ENCODE peak calls at places on chromosomes 7 and 10, in six cellular contexts. S, P, H, O, L and X are unnamed samples.

GRCh38 chr7:2016761-2017482 is 215.8 kb downstream of the MAD1L1 start:
- DNase-seq in S (peak), P (no peak), H (no peak), O (peak), L (peak), X (no peak)

GRCh38 chr10:95443636-95444035 is 117.5 kb downstream of the SORBS1 start:
- DNase-seq in S (no peak), P (no peak), H (no peak), O (no peak), L (no peak), X (no peak)

GRCh38 chr10:1116696-1117254 is 60.6 kb downstream of the WDR37 start:
- DNase-seq in S (no peak), P (no peak), H (no peak), O (no peak), L (no peak), X (no peak)

GRCh38 chr7:96224682-96225081 is 97.2 kb downstream of the SLC25A13 start:
- DNase-seq in S (no peak), P (no peak), H (no peak), O (no peak), L (peak), X (no peak)

GRCh38 chr10:42869977-42870350 is 87.4 kb downstream of the BMS1 start:
- DNase-seq in S (no peak), P (no peak), H (no peak), O (no peak), L (no peak), X (no peak)

GRCh38 chr7:20331231-20331880 is 656 bp downstream of the ITGB8 start:
- DNase-seq in S (peak), P (peak), H (no peak), O (peak), L (peak), X (no peak)

GRCh38 chr10:11338160-11338844 is 273.1 kb downstream of the USP6NL start:
- DNase-seq in S (no peak), P (no peak), H (no peak), O (no peak), L (no peak), X (no peak)

GRCh38 chr10:22615101-22615500 is 99.3 kb downstream of the PIP4K2A start:
- DNase-seq in S (no peak), P (no peak), H (no peak), O (no peak), L (no peak), X (no peak)

GRCh38 chr7:34839645-34840044 is 181.6 kb downstream of the NPSR1 start:
- DNase-seq in S (no peak), P (no peak), H (no peak), O (no peak), L (no peak), X (no peak)

GRCh38 chr7:42691030-42691639 is 220.7 kb downstream of the C7orf25 start:
- DNase-seq in S (no peak), P (peak), H (peak), O (no peak), L (peak), X (peak)

GRCh38 chr7:35792472-35793224 is 8.2 kb upstream of the SEPTIN7 start:
- DNase-seq in S (no peak), P (no peak), H (no peak), O (no peak), L (no peak), X (no peak)

GRCh38 chr10:47173929-47174442 is 126.0 kb upstream of the GDF10 start:
- DNase-seq in S (no peak), P (no peak), H (no peak), O (no peak), L (no peak), X (no peak)

GRCh38 chr7:111388912-111389311 is 173.4 kb downstream of the IMMP2L start:
- DNase-seq in S (no peak), P (no peak), H (no peak), O (no peak), L (no peak), X (no peak)

GRCh38 chr10:6813876-6814275 is 233.8 kb upstream of the PRKCQ start:
- DNase-seq in S (no peak), P (no peak), H (no peak), O (no peak), L (no peak), X (no peak)

GRCh38 chr10:92108120-92108519 is 182.8 kb downstream of the CPEB3 start:
- DNase-seq in S (no peak), P (no peak), H (no peak), O (no peak), L (no peak), X (no peak)

GRCh38 chr7:28005075-28005847 is 175.3 kb downstream of the JAZF1 start:
- DNase-seq in S (no peak), P (no peak), H (no peak), O (peak), L (no peak), X (no peak)

GRCh38 chr7:80918406-80918805 is 445 bp downstream of the SEMA3C start:
- DNase-seq in S (no peak), P (no peak), H (peak), O (no peak), L (peak), X (no peak)

GRCh38 chr10:93875032-93875358 is 18.8 kb upstream of the SLC35G1 start:
- DNase-seq in S (no peak), P (no peak), H (no peak), O (no peak), L (no peak), X (peak)

GRCh38 chr10:14396441-14397048 is 65.8 kb upstream of the FRMD4A start:
- DNase-seq in S (no peak), P (no peak), H (no peak), O (no peak), L (no peak), X (peak)

GRCh38 chr7:119838444-119838843 is 434.5 kb upstream of the KCND2 start:
- DNase-seq in S (no peak), P (no peak), H (no peak), O (no peak), L (no peak), X (no peak)

GRCh38 chr10:84546609-84547008 is 218.2 kb downstream of the CCSER2 start:
- DNase-seq in S (no peak), P (no peak), H (no peak), O (no peak), L (no peak), X (no peak)

GRCh38 chr10:84551437-84552120 is 223.2 kb downstream of the CCSER2 start:
- DNase-seq in S (no peak), P (no peak), H (no peak), O (no peak), L (no peak), X (no peak)

GRCh38 chr10:84550756-84551436 is 222.5 kb downstream of the CCSER2 start:
- DNase-seq in S (no peak), P (no peak), H (no peak), O (no peak), L (no peak), X (no peak)

GRCh38 chr10:84549368-84549767 is 221.0 kb downstream of the CCSER2 start:
- DNase-seq in S (no peak), P (no peak), H (no peak), O (no peak), L (no peak), X (no peak)

DNA sequence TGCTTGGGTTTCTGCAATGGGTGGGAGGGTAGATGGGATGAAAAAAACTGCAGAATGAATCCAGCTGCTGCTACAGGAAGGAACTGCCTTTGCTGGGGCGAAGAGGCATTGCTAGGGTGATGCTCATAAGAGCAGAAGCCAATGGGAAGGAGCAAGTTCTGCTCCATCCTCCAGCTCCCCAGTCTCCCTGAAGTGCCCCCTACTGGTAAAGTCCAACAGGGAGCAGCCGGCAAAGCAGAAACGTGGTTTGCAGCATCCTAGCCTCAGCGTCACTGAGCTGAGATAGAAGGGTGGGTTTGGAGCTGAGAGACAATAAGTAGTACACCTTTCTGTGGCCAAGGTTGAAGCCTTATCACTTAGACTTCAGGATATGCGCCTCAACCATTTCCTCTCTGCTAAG is 220.5 kb downstream of the CCSER2 start:
- DNase-seq in S (no peak), P (no peak), H (no peak), O (no peak), L (peak), X (no peak)
- TF ChIP-seq CTCF in S (no peak), P (peak), H (no peak), O (peak), L (no peak), X (peak)

DNA sequence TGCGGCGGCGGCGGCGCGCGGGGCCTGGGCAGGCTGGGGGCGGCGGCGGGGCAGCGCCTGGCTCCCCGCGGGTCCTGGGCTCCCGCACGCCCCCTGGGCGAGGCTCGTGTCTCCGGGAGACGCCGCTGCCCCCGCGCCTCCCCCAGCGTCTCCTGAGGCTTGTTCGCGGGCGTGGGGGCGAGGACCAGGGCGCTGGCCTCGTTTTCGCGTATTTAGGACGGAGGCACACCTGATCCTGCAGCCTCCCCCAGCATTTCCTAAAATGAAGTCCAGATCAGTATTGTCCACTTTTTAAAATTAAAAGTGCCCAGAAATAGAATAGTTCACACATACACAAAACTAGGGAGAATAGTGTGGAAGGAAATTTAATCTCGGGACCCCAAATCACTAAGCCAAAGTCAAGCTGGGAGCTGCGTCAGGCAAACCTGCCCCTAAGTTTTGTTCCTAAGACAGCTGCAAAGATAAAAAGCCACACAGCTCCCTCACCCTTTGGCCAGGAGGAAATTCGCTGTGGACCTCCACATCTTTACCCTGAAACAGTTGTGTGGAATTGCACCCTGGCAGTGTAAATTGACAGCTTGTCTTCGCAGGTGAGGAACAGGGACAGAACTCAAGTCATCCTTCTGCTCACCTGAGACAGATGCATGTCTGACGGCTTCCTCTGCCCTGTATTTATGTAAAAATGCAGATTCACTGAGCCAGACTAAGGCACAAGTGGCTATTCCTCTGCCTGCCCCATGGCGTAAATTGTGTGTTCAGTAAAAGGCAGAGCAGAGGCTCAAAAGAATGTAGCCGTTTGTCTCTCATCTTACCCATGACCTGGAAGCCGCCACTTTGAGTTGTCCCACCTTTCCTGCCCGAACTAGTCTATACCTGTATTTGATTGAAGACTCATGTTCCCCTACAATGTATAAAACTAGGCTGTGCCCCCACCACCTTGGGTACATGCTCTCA is 740 bp downstream of the GALNT11 start:
- DNase-seq in S (no peak), P (no peak), H (no peak), O (no peak), L (peak), X (no peak)
- TF ChIP-seq CTCF in S (no peak), P (peak), H (no peak), O (no peak), L (no peak), X (peak)

DNA sequence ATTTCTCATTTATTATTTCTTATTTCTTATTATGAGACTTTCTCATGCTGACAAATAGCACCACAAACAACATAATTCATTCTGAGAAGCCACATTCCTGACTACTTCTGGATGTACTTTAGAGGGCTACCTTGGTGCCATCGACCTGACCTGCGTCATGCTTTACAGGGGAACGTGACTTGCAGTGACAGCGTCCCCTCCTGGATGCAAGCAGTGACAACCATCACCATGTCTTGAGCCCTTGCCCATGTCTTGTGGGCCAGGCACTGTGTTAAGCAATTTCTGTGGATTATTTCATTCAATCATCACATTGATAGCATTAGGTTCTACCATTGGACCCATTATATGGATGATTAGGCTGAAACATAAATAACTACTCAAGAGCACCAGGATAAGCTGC is 137.0 kb downstream of the ANK3 start:
- DNase-seq in S (no peak), P (no peak), H (no peak), O (no peak), L (no peak), X (no peak)
- TF ChIP-seq CTCF in S (no peak), P (no peak), H (no peak), O (no peak), L (no peak), X (no peak)

GRCh38 chr7:98733036-98733435 is 116.0 kb downstream of the NPTX2 start:
- DNase-seq in S (no peak), P (peak), H (peak), O (no peak), L (peak), X (peak)
- TF ChIP-seq CTCF in S (no peak), P (peak), H (peak), O (peak), L (peak), X (peak)

GRCh38 chr10:110263164-110263563 is 41.6 kb downstream of the SMNDC1 start:
- DNase-seq in S (no peak), P (no peak), H (no peak), O (no peak), L (no peak), X (no peak)
- TF ChIP-seq CTCF in S (no peak), P (no peak), H (no peak), O (no peak), L (no peak), X (no peak)

DNA sequence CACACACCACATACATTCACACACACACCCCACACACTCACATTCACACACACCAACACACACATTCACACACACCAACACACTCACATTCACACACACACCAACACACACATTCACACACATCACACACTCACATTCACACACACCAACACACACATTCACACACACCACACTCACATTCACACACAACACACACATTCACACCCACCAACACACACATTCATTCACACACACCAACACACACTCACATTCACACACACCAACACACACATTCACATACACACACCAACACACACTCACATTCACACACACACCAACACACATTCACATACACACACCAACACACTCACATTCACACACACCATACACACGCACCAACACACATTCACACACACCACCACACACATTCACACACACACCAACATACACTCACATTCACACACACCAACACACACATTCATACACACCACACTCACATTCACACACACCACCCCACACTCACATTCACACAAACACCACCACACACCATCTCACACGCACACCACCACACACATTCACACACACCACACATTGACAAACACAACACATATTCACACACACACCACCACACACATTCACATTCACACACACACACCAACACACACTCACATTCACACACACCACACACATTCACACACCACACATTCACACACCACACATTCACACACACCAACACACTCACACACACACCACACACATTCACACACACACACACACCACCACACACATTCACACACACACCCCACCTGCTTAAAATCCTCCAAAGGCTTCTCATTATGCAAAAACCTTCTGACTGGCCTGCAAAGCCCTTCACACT is 9.0 kb downstream of the TAS2R40 start:
- DNase-seq in S (no peak), P (no peak), H (no peak), O (no peak), L (no peak), X (no peak)
- TF ChIP-seq CTCF in S (no peak), P (no peak), H (no peak), O (no peak), L (no peak), X (no peak)

GRCh38 chr10:105679781-105680180 is 1038.7 kb downstream of the SORCS3 start:
- DNase-seq in S (no peak), P (no peak), H (no peak), O (no peak), L (no peak), X (no peak)
- TF ChIP-seq CTCF in S (no peak), P (peak), H (no peak), O (no peak), L (no peak), X (no peak)

DNA sequence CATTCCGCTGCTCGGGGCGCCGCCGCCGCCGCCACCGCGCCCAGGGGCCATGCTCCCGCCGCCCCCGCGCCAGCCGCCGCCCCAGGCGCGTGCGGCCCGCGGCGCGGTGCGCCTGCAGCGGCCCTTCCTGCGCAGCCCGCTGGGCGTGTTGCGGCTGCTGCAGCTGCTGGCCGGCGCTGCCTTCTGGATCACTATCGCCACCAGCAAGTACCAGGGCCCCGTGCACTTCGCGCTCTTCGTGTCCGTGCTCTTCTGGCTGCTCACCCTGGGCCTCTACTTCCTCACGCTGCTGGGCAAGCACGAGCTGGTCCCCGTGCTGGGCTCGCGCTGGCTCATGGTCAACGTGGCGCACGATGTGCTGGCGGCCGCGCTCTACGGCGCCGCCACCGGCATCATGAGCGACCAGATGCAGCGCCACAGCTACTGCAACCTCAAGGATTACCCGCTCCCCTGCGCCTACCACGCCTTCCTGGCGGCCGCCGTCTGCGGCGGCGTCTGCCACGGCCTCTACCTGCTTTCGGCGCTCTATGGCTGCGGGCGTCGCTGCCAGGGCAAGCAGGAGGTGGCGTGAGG is 384 bp downstream of the MARVELD1 start:
- DNase-seq in S (peak), P (peak), H (peak), O (peak), L (peak), X (peak)
- TF ChIP-seq CTCF in S (no peak), P (peak), H (peak), O (peak), L (peak), X (peak)